ENCODE peak calls at places on chromosomes 16 and 17, in nine cellular contexts. One of them, this sample, is unnamed.

GRCh38 chr16:80899804-80900592 is 95.6 kb upstream of the CDYL2 start:
- DNase-seq in BJ: no peak
- DNase-seq in kidney epithelial cell: no peak
- DNase-seq in sigmoid colon: peak; percentile 84
- DNase-seq in fibroblast of lung: peak; percentile 92
- DNase-seq in uterus: peak; percentile 63
- DNase-seq in GM12865: no peak
- DNase-seq in neural progenitor cell: no peak
- DNase-seq in WERI-Rb-1: no peak
- DNase-seq in this sample: no peak

GRCh38 chr17:17495448-17496188 is 577 bp downstream of the RASD1 start:
- DNase-seq in BJ: no peak
- DNase-seq in kidney epithelial cell: no peak
- DNase-seq in sigmoid colon: peak; percentile 80
- DNase-seq in fibroblast of lung: peak; percentile 27
- DNase-seq in uterus: peak; percentile 48
- DNase-seq in GM12865: peak; percentile 30
- DNase-seq in neural progenitor cell: peak; percentile 63
- DNase-seq in WERI-Rb-1: no peak
- DNase-seq in this sample: no peak

GRCh38 chr16:89007371-89008249 is 30.6 kb upstream of the CBFA2T3 start:
- DNase-seq in BJ: no peak
- DNase-seq in kidney epithelial cell: no peak
- DNase-seq in sigmoid colon: peak; percentile 37
- DNase-seq in fibroblast of lung: no peak
- DNase-seq in uterus: no peak
- DNase-seq in GM12865: no peak
- DNase-seq in neural progenitor cell: no peak
- DNase-seq in WERI-Rb-1: no peak
- DNase-seq in this sample: no peak

GRCh38 chr16:10182186-10182683 is at the start of gene GRIN2A:
- DNase-seq in BJ: no peak
- DNase-seq in kidney epithelial cell: no peak
- DNase-seq in sigmoid colon: no peak
- DNase-seq in fibroblast of lung: no peak
- DNase-seq in uterus: no peak
- DNase-seq in GM12865: no peak
- DNase-seq in neural progenitor cell: peak; percentile 68
- DNase-seq in WERI-Rb-1: peak; percentile 53
- DNase-seq in this sample: no peak

GRCh38 chr16:30741461-30741914 is 6.7 kb upstream of the PHKG2 start:
- DNase-seq in BJ: peak; percentile 38
- DNase-seq in kidney epithelial cell: peak; percentile 96
- DNase-seq in sigmoid colon: peak; percentile 67
- DNase-seq in fibroblast of lung: peak; percentile 91
- DNase-seq in uterus: no peak
- DNase-seq in GM12865: no peak
- DNase-seq in neural progenitor cell: no peak
- DNase-seq in WERI-Rb-1: no peak
- DNase-seq in this sample: peak; percentile 63

GRCh38 chr17:1323336-1323735 is 43.9 kb downstream of the TRARG1 start:
- DNase-seq in BJ: no peak
- DNase-seq in kidney epithelial cell: no peak
- DNase-seq in sigmoid colon: peak; percentile 34
- DNase-seq in fibroblast of lung: no peak
- DNase-seq in uterus: no peak
- DNase-seq in GM12865: no peak
- DNase-seq in neural progenitor cell: peak; percentile 58
- DNase-seq in WERI-Rb-1: no peak
- DNase-seq in this sample: no peak

GRCh38 chr17:82956146-82956725 is 116.4 kb upstream of the ZNF750 start:
- DNase-seq in BJ: no peak
- DNase-seq in kidney epithelial cell: no peak
- DNase-seq in sigmoid colon: peak; percentile 40
- DNase-seq in fibroblast of lung: no peak
- DNase-seq in uterus: no peak
- DNase-seq in GM12865: no peak
- DNase-seq in neural progenitor cell: no peak
- DNase-seq in WERI-Rb-1: peak; percentile 8
- DNase-seq in this sample: no peak

GRCh38 chr16:23504453-23505179 is 5.7 kb downstream of the GGA2 start:
- DNase-seq in BJ: peak; percentile 49
- DNase-seq in kidney epithelial cell: peak; percentile 93
- DNase-seq in sigmoid colon: peak; percentile 76
- DNase-seq in fibroblast of lung: peak; percentile 95
- DNase-seq in uterus: peak; percentile 47
- DNase-seq in GM12865: peak; percentile 91
- DNase-seq in neural progenitor cell: peak; percentile 77
- DNase-seq in WERI-Rb-1: no peak
- DNase-seq in this sample: peak; percentile 83

GRCh38 chr16:89815639-89816348 is 653 bp downstream of the FANCA start:
- DNase-seq in BJ: no peak
- DNase-seq in kidney epithelial cell: no peak
- DNase-seq in sigmoid colon: no peak
- DNase-seq in fibroblast of lung: no peak
- DNase-seq in uterus: no peak
- DNase-seq in GM12865: peak; percentile 51
- DNase-seq in neural progenitor cell: peak; percentile 39
- DNase-seq in WERI-Rb-1: no peak
- DNase-seq in this sample: no peak

GRCh38 chr17:3558603-3559269 is 1.1 kb upstream of the TRPV3 start:
- DNase-seq in BJ: no peak
- DNase-seq in kidney epithelial cell: peak; percentile 63
- DNase-seq in sigmoid colon: no peak
- DNase-seq in fibroblast of lung: peak; percentile 7
- DNase-seq in uterus: no peak
- DNase-seq in GM12865: peak; percentile 97
- DNase-seq in neural progenitor cell: no peak
- DNase-seq in WERI-Rb-1: no peak
- DNase-seq in this sample: no peak

GRCh38 chr17:50035930-50036329 is 20.0 kb upstream of the ITGA3 start:
- DNase-seq in BJ: no peak
- DNase-seq in kidney epithelial cell: no peak
- DNase-seq in sigmoid colon: no peak
- DNase-seq in fibroblast of lung: no peak
- DNase-seq in uterus: no peak
- DNase-seq in GM12865: no peak
- DNase-seq in neural progenitor cell: no peak
- DNase-seq in WERI-Rb-1: no peak
- DNase-seq in this sample: no peak

GRCh38 chr17:79220201-79220714 is 145.6 kb downstream of the ENGASE start:
- DNase-seq in BJ: no peak
- DNase-seq in kidney epithelial cell: no peak
- DNase-seq in sigmoid colon: no peak
- DNase-seq in fibroblast of lung: no peak
- DNase-seq in uterus: no peak
- DNase-seq in GM12865: no peak
- DNase-seq in neural progenitor cell: peak; percentile 48
- DNase-seq in WERI-Rb-1: no peak
- DNase-seq in this sample: no peak

GRCh38 chr17:44630703-44631102 is 25.6 kb upstream of the MEIOC start:
- DNase-seq in BJ: no peak
- DNase-seq in kidney epithelial cell: no peak
- DNase-seq in sigmoid colon: no peak
- DNase-seq in fibroblast of lung: no peak
- DNase-seq in uterus: no peak
- DNase-seq in GM12865: no peak
- DNase-seq in neural progenitor cell: no peak
- DNase-seq in WERI-Rb-1: no peak
- DNase-seq in this sample: no peak

GRCh38 chr16:62665269-62665668 is 629.0 kb upstream of the CDH8 start:
- DNase-seq in BJ: no peak
- DNase-seq in kidney epithelial cell: no peak
- DNase-seq in sigmoid colon: no peak
- DNase-seq in fibroblast of lung: no peak
- DNase-seq in uterus: no peak
- DNase-seq in GM12865: peak; percentile 30
- DNase-seq in neural progenitor cell: peak; percentile 85
- DNase-seq in WERI-Rb-1: no peak
- DNase-seq in this sample: no peak

GRCh38 chr17:43212641-43213490 is 1.2 kb downstream of the TMEM106A start:
- DNase-seq in BJ: no peak
- DNase-seq in kidney epithelial cell: no peak
- DNase-seq in sigmoid colon: no peak
- DNase-seq in fibroblast of lung: peak; percentile 4
- DNase-seq in uterus: no peak
- DNase-seq in GM12865: peak; percentile 36
- DNase-seq in neural progenitor cell: no peak
- DNase-seq in WERI-Rb-1: no peak
- DNase-seq in this sample: no peak

GRCh38 chr16:76668207-76668725 is 391.1 kb downstream of the CNTNAP4 start:
- DNase-seq in BJ: no peak
- DNase-seq in kidney epithelial cell: no peak
- DNase-seq in sigmoid colon: no peak
- DNase-seq in fibroblast of lung: no peak
- DNase-seq in uterus: no peak
- DNase-seq in GM12865: peak; percentile 22
- DNase-seq in neural progenitor cell: peak; percentile 61
- DNase-seq in WERI-Rb-1: peak; percentile 47
- DNase-seq in this sample: no peak
- TF ChIP-seq CTCF in BJ: no peak
- TF ChIP-seq CTCF in kidney epithelial cell: no peak
- TF ChIP-seq CTCF in sigmoid colon: no peak
- TF ChIP-seq CTCF in fibroblast of lung: no peak
- TF ChIP-seq CTCF in uterus: no peak
- TF ChIP-seq CTCF in GM12865: no peak
- TF ChIP-seq CTCF in neural progenitor cell: peak; percentile 58
- TF ChIP-seq CTCF in WERI-Rb-1: peak; percentile 43
- TF ChIP-seq CTCF in this sample: no peak

GRCh38 chr16:50551243-50551642 is 3.0 kb downstream of the NKD1 start:
- DNase-seq in BJ: no peak
- DNase-seq in kidney epithelial cell: no peak
- DNase-seq in sigmoid colon: no peak
- DNase-seq in fibroblast of lung: no peak
- DNase-seq in uterus: no peak
- DNase-seq in GM12865: no peak
- DNase-seq in neural progenitor cell: no peak
- DNase-seq in WERI-Rb-1: no peak
- DNase-seq in this sample: no peak
- H3K4me3 ChIP-seq in BJ: no peak overlapping the region
- H3K4me3 ChIP-seq in kidney epithelial cell: no peak overlapping the region
- H3K4me3 ChIP-seq in sigmoid colon: no peak overlapping the region
- H3K4me3 ChIP-seq in fibroblast of lung: no peak overlapping the region
- H3K4me3 ChIP-seq in uterus: no peak overlapping the region
- H3K4me3 ChIP-seq in GM12865: no peak overlapping the region
- H3K4me3 ChIP-seq in neural progenitor cell: no peak overlapping the region
- H3K4me3 ChIP-seq in WERI-Rb-1: no peak overlapping the region
- H3K4me3 ChIP-seq in this sample: no peak overlapping the region

DNA sequence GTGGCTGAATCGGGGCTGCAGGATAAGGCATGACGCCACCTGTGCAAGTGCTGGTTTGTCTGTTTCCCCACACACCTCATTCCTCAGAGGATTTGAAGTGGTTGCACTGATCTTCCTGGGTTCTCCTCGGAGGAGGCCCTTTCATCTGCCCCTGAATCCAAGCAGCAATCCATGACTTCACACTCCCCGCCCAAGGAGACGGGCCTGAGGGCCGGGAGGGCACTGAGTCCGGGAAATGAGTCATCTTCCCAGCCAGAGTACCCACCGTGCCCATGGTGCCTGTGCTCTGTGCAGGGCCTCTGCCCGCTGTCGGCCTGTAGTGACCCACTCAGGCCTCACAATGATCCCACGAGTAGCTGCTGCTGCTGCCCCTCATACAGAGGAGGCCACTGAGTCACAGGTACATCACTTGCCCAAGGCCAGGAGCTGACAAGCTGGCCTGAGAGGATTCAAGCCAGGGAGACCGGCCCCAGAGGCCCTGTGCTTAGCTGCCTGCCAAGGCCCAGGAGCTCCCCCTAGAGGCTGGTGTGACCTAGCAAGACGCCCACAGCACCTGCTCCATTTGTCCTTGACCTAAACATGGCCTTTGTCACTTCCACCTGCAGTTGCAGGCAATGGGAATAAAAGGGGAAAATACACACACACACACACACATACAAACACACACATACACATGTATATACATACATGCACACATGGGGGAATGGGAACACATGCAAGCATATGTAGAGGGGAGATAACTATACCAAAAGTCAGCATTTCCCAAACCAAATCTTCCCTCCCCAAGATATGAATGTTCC is 240.0 kb downstream of the C16orf95 start:
- DNase-seq in BJ: no peak
- DNase-seq in kidney epithelial cell: no peak
- DNase-seq in sigmoid colon: peak; percentile 59
- DNase-seq in fibroblast of lung: peak; percentile 57
- DNase-seq in uterus: no peak
- DNase-seq in GM12865: peak; percentile 85
- DNase-seq in neural progenitor cell: peak; percentile 76
- DNase-seq in WERI-Rb-1: peak; percentile 71
- DNase-seq in this sample: no peak
- TF ChIP-seq CTCF in BJ: peak; percentile 79
- TF ChIP-seq CTCF in kidney epithelial cell: peak; percentile 70
- TF ChIP-seq CTCF in sigmoid colon: no peak
- TF ChIP-seq CTCF in fibroblast of lung: peak; percentile 50
- TF ChIP-seq CTCF in uterus: no peak
- TF ChIP-seq CTCF in GM12865: peak; percentile 59
- TF ChIP-seq CTCF in neural progenitor cell: peak; percentile 72
- TF ChIP-seq CTCF in WERI-Rb-1: peak; percentile 80
- TF ChIP-seq CTCF in this sample: peak; percentile 75

GRCh38 chr17:48429156-48429555 is 858 bp downstream of the SKAP1 start:
- DNase-seq in BJ: no peak
- DNase-seq in kidney epithelial cell: no peak
- DNase-seq in sigmoid colon: no peak
- DNase-seq in fibroblast of lung: no peak
- DNase-seq in uterus: no peak
- DNase-seq in GM12865: peak; percentile 49
- DNase-seq in neural progenitor cell: no peak
- DNase-seq in WERI-Rb-1: no peak
- DNase-seq in this sample: no peak
- H3K4me3 ChIP-seq in BJ: no peak overlapping the region
- H3K4me3 ChIP-seq in kidney epithelial cell: no peak overlapping the region
- H3K4me3 ChIP-seq in sigmoid colon: no peak overlapping the region
- H3K4me3 ChIP-seq in fibroblast of lung: no peak overlapping the region
- H3K4me3 ChIP-seq in uterus: no peak overlapping the region
- H3K4me3 ChIP-seq in GM12865: peak overlapping the region; percentile 90
- H3K4me3 ChIP-seq in neural progenitor cell: no peak overlapping the region
- H3K4me3 ChIP-seq in WERI-Rb-1: no peak overlapping the region
- H3K4me3 ChIP-seq in this sample: no peak overlapping the region

This sample was measured in AG04449.